ENCODE peak calls at places on chromosomes 7 and 10, in eight cellular contexts. G is endothelial cell, U is H9, L is fibroblast of mammary gland, B is mucosa of descending colon, F is cardiac muscle cell, R is AG04450, O is RWPE1. E is an unnamed sample.

GRCh38 chr10:19929466-19930140 is 113.4 kb downstream of the PLXDC2 start:
- DNase-seq in G (no peak), U (no peak), L (peak), B (no peak), F (peak), R (peak), O (peak), E (no peak)

GRCh38 chr7:132425920-132426319 is 150.3 kb downstream of the PLXNA4 start:
- DNase-seq in G (no peak), U (no peak), L (no peak), B (no peak), F (no peak), R (no peak), O (no peak), E (no peak)

GRCh38 chr7:20310963-20311742 is 19.5 kb upstream of the ITGB8 start:
- DNase-seq in G (no peak), U (no peak), L (peak), B (no peak), F (peak), R (no peak), O (no peak), E (no peak)

GRCh38 chr10:129089341-129089740 is 377.7 kb upstream of the MGMT start:
- DNase-seq in G (no peak), U (no peak), L (no peak), B (no peak), F (no peak), R (no peak), O (no peak), E (no peak)

GRCh38 chr10:22135591-22135990 is 82.2 kb downstream of the EBLN1 start:
- DNase-seq in G (no peak), U (no peak), L (no peak), B (no peak), F (no peak), R (no peak), O (no peak), E (no peak)

GRCh38 chr10:49761789-49762565 is at the start of gene OGDHL:
- DNase-seq in G (peak), U (peak), L (peak), B (peak), F (peak), R (no peak), O (peak), E (peak)

GRCh38 chr7:85765698-85766298 is 578.9 kb upstream of the SEMA3D start:
- DNase-seq in G (no peak), U (no peak), L (no peak), B (peak), F (no peak), R (no peak), O (no peak), E (no peak)

GRCh38 chr10:47033541-47034270 is 122.5 kb downstream of the PTPN20 start:
- DNase-seq in G (no peak), U (no peak), L (no peak), B (no peak), F (no peak), R (no peak), O (no peak), E (no peak)

GRCh38 chr10:37712489-37713131 is 144.8 kb downstream of the ZNF248 start:
- DNase-seq in G (no peak), U (no peak), L (no peak), B (no peak), F (no peak), R (no peak), O (no peak), E (no peak)

GRCh38 chr7:28211006-28211405 is 30.4 kb upstream of the JAZF1 start:
- DNase-seq in G (no peak), U (no peak), L (no peak), B (no peak), F (no peak), R (no peak), O (no peak), E (no peak)

GRCh38 chr10:44306147-44306710 is 78.7 kb downstream of the CXCL12 start:
- DNase-seq in G (no peak), U (no peak), L (peak), B (no peak), F (peak), R (peak), O (no peak), E (no peak)

GRCh38 chr7:127961787-127962463 is 69.3 kb downstream of the LRRC4 start:
- DNase-seq in G (no peak), U (no peak), L (no peak), B (no peak), F (no peak), R (no peak), O (no peak), E (no peak)

GRCh38 chr10:113335603-113336002 is 217.2 kb upstream of the HABP2 start:
- DNase-seq in G (no peak), U (no peak), L (peak), B (no peak), F (peak), R (no peak), O (no peak), E (no peak)

GRCh38 chr7:84238611-84239010 is 44.0 kb upstream of the SEMA3A start:
- DNase-seq in G (no peak), U (no peak), L (no peak), B (no peak), F (no peak), R (no peak), O (no peak), E (no peak)

GRCh38 chr10:110790913-110791525 is 80.7 kb upstream of the PDCD4 start:
- DNase-seq in G (no peak), U (no peak), L (no peak), B (no peak), F (no peak), R (peak), O (no peak), E (no peak)

GRCh38 chr7:98051118-98051744 is 55.4 kb upstream of the LMTK2 start:
- DNase-seq in G (peak), U (peak), L (no peak), B (peak), F (no peak), R (no peak), O (no peak), E (no peak)

GRCh38 chr10:73647211-73647874 is 6.1 kb upstream of the MYOZ1 start:
- DNase-seq in G (peak), U (peak), L (peak), B (peak), F (peak), R (no peak), O (no peak), E (no peak)

GRCh38 chr7:50206521-50207250 is 97.8 kb upstream of the IKZF1 start:
- DNase-seq in G (no peak), U (no peak), L (peak), B (no peak), F (no peak), R (no peak), O (peak), E (no peak)

GRCh38 chr10:118241229-118242137 is 100.6 kb downstream of the FAM204A start:
- DNase-seq in G (peak), U (peak), L (peak), B (peak), F (peak), R (peak), O (peak), E (peak)

GRCh38 chr10:118238573-118239240 is 103.4 kb downstream of the FAM204A start:
- DNase-seq in G (no peak), U (no peak), L (peak), B (no peak), F (peak), R (no peak), O (peak), E (no peak)

GRCh38 chr10:118243907-118244306 is 98.2 kb downstream of the FAM204A start:
- DNase-seq in G (no peak), U (no peak), L (no peak), B (no peak), F (no peak), R (no peak), O (no peak), E (no peak)

GRCh38 chr10:118234654-118235053 is 107.5 kb downstream of the FAM204A start:
- DNase-seq in G (no peak), U (no peak), L (no peak), B (no peak), F (no peak), R (no peak), O (no peak), E (no peak)

GRCh38 chr10:118237930-118238329 is 104.2 kb downstream of the FAM204A start:
- DNase-seq in G (no peak), U (no peak), L (no peak), B (no peak), F (no peak), R (no peak), O (no peak), E (no peak)
- TF ChIP-seq CTCF in G (no peak), U (no peak), L (no peak), B (no peak), F (no peak), R (no peak), O (no peak), E (no peak)

GRCh38 chr10:59372543-59372942 is 10.2 kb upstream of the FAM13C start:
- DNase-seq in G (no peak), U (no peak), L (no peak), B (no peak), F (peak), R (no peak), O (no peak), E (no peak)

GRCh38 chr10:59376817-59377340 is 14.5 kb upstream of the FAM13C start:
- DNase-seq in G (no peak), U (no peak), L (no peak), B (no peak), F (no peak), R (no peak), O (no peak), E (no peak)

GRCh38 chr10:59375990-59376389 is 13.6 kb upstream of the FAM13C start:
- DNase-seq in G (no peak), U (no peak), L (no peak), B (no peak), F (peak), R (no peak), O (no peak), E (no peak)

DNA sequence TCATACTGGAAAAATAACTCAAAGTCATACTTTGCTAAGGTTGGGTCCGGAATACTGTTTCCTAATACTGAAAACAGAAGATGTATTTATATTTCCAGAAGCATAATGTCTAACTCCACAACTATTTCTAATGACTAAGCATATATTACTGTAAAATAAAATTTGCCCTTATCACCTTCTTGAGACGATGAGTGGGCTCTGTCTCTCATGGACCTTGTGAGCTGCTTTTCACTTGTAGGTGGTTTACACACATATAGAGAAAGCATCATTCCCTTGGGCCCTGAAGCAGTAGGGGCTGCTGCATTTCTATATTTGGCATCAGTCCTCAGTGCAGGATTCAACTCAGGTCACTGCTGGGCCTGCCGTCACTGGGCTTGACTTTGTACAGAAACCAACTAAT is 10.7 kb upstream of the FAM13C start:
- DNase-seq in G (no peak), U (no peak), L (no peak), B (no peak), F (peak), R (no peak), O (no peak), E (no peak)
- TF ChIP-seq CTCF in G (no peak), U (no peak), L (no peak), B (no peak), F (no peak), R (no peak), O (no peak), E (no peak)

GRCh38 chr7:44681645-44682044 is 67.0 kb upstream of the ZMIZ2 start:
- DNase-seq in G (no peak), U (no peak), L (no peak), B (no peak), F (no peak), R (no peak), O (no peak), E (peak)

GRCh38 chr7:44689427-44689826 is 59.2 kb upstream of the ZMIZ2 start:
- DNase-seq in G (no peak), U (no peak), L (no peak), B (no peak), F (no peak), R (no peak), O (no peak), E (no peak)

DNA sequence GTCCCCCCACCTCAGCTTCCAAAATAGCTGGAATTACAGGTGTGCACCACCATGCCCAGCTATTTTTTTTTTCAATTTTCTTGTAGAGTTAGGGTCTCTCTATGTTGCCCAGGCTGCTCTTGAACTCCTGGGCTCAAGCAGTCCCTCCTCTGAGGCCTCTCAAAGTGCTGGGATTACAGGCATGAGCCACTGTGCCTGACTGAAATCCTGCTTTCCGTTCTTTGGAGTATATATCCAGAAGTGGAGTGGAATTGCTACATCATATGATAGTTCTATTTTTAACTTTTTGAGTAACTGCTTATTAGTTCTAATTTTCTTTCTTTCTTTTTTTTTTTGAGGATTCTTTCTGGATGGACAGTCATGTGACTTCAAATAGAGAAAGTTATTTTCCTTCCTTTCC is 62.9 kb upstream of the ZMIZ2 start:
- DNase-seq in G (no peak), U (no peak), L (peak), B (no peak), F (no peak), R (no peak), O (no peak), E (no peak)
- TF ChIP-seq CTCF in G (no peak), U (no peak), L (no peak), B (no peak), F (no peak), R (no peak), O (no peak), E (no peak)

GRCh38 chr7:116173051-116174028 is 37.0 kb upstream of the TES start:
- DNase-seq in G (peak), U (no peak), L (peak), B (no peak), F (peak), R (peak), O (peak), E (no peak)
- TF ChIP-seq CTCF in G (peak), U (peak), L (peak), B (no peak), F (peak), R (peak), O (peak), E (peak)

DNA sequence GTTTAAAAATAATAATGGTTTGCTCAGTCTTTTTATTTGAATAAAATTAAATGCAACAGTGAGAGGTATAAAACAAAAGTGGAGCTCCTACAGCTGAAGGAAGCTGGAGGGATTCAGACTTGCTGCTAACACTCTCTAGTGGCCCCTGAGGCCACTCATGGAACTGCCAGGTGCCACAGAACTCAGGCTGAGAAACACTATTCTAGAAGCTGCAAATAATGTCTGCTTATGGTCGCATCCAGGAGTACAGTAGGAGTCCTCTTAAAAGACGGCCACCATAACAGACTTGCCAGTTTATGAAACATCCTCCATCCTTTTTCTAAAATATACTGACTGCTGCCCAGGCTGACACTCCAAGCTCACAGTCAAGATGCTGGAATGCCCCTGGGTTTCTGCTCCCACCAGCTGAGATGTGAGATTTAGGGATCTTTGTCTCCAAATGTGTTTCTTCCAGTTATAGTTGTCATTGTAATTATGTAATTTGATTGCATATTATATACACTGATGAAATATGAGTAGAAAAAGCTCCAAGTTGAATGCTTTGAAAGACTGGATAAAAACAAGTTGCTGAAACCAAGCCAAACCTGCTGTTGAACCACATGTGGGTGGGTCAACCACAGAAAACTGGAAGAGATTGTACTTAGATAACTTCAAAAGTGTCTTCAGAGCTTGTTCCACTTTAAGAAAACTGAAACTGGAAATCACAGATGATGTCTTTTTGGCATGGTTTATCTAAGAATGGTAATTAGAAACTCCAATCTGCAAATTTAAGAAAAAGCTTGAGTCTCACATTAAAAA is 213.7 kb upstream of the AOAH start:
- DNase-seq in G (no peak), U (no peak), L (no peak), B (no peak), F (peak), R (no peak), O (no peak), E (no peak)
- TF ChIP-seq CTCF in G (peak), U (peak), L (no peak), B (no peak), F (no peak), R (no peak), O (no peak), E (peak)

GRCh38 chr10:8009031-8009430 is 45.5 kb upstream of the GATA3 start:
- DNase-seq in G (no peak), U (no peak), L (no peak), B (no peak), F (no peak), R (no peak), O (no peak), E (no peak)
- TF ChIP-seq CTCF in G (no peak), U (no peak), L (no peak), B (no peak), F (no peak), R (no peak), O (no peak), E (no peak)

GRCh38 chr10:102121739-102122372 is 1.7 kb upstream of the LDB1 start:
- DNase-seq in G (peak), U (peak), L (peak), B (peak), F (peak), R (peak), O (no peak), E (no peak)
- TF ChIP-seq CTCF in G (no peak), U (peak), L (peak), B (no peak), F (peak), R (peak), O (no peak), E (no peak)

E was measured in type B pancreatic cell.